ENCODE peak calls at places on chromosomes 4 and X, in five cellular contexts. Q is IMR-90, R is breast epithelium, L is GM12892, G is tibial nerve. N is an unnamed sample.

GRCh38 chr4:176805155-176805554 is 12.4 kb upstream of the VEGFC start:
- DNase-seq in Q (peak), R (no peak), L (no peak), G (no peak), N (no peak)

GRCh38 chr4:164959896-164960295 is 17.6 kb downstream of the TRIM61 start:
- DNase-seq in Q (peak), R (no peak), L (no peak), G (no peak), N (no peak)

GRCh38 chrX:3939967-3940610 is 226.6 kb upstream of the PRKX start:
- DNase-seq in Q (peak), R (no peak), L (no peak), G (no peak), N (no peak)

GRCh38 chr4:18815779-18816173 is 794.2 kb upstream of the LCORL start:
- DNase-seq in Q (no peak), R (no peak), L (no peak), G (no peak), N (no peak)

GRCh38 chr4:155960522-155960921 is 6.9 kb upstream of the CTSO start:
- DNase-seq in Q (peak), R (no peak), L (no peak), G (no peak), N (no peak)

GRCh38 chrX:38438321-38438720 is 85.9 kb downstream of the OTC start:
- DNase-seq in Q (no peak), R (no peak), L (no peak), G (no peak), N (no peak)

GRCh38 chr4:95181446-95182306 is 367.1 kb downstream of the UNC5C start:
- DNase-seq in Q (peak), R (no peak), L (no peak), G (no peak), N (no peak)

GRCh38 chr4:95167809-95168208 is 381.0 kb downstream of the UNC5C start:
- DNase-seq in Q (no peak), R (no peak), L (no peak), G (no peak), N (no peak)

GRCh38 chrX:130566028-130566683 is 164.4 kb downstream of the RBMX2 start:
- DNase-seq in Q (no peak), R (no peak), L (no peak), G (no peak), N (no peak)

GRCh38 chrX:18424482-18425198 is 768 bp upstream of the CDKL5 start:
- DNase-seq in Q (peak), R (no peak), L (no peak), G (no peak), N (no peak)

GRCh38 chr4:74334636-74335035 is 26.4 kb downstream of the EPGN start:
- DNase-seq in Q (no peak), R (no peak), L (no peak), G (no peak), N (no peak)

GRCh38 chr4:186820371-186820990 is 96.8 kb upstream of the FAT1 start:
- DNase-seq in Q (peak), R (no peak), L (no peak), G (no peak), N (no peak)

GRCh38 chrX:150364347-150365050 is 1.4 kb downstream of the MAMLD1 start:
- DNase-seq in Q (peak), R (no peak), L (no peak), G (peak), N (peak)

GRCh38 chr4:143514432-143514831 is 930 bp downstream of the SMARCA5 start:
- DNase-seq in Q (peak), R (peak), L (no peak), G (peak), N (no peak)

GRCh38 chrX:139423186-139423585 is 107.4 kb upstream of the F9 start:
- DNase-seq in Q (no peak), R (no peak), L (no peak), G (no peak), N (no peak)

GRCh38 chr4:8260656-8261111 is 8.9 kb upstream of the HTRA3 start:
- DNase-seq in Q (peak), R (no peak), L (no peak), G (no peak), N (no peak)

GRCh38 chr4:17616283-17616682 is 1.8 kb downstream of the MED28 start:
- DNase-seq in Q (no peak), R (no peak), L (no peak), G (no peak), N (no peak)

GRCh38 chr4:48017108-48017527 is 546 bp downstream of the NIPAL1 start:
- DNase-seq in Q (peak), R (peak), L (peak), G (no peak), N (no peak)

GRCh38 chr4:113449407-113449974 is 312.0 kb downstream of the CAMK2D start:
- DNase-seq in Q (no peak), R (no peak), L (no peak), G (no peak), N (no peak)

GRCh38 chrX:133655262-133655913 is 240.1 kb upstream of the GPC4 start:
- DNase-seq in Q (no peak), R (no peak), L (no peak), G (no peak), N (no peak)
- TF ChIP-seq POLR2A in Q (no peak), R (no peak), L (no peak), G (no peak), N (no peak)

DNA sequence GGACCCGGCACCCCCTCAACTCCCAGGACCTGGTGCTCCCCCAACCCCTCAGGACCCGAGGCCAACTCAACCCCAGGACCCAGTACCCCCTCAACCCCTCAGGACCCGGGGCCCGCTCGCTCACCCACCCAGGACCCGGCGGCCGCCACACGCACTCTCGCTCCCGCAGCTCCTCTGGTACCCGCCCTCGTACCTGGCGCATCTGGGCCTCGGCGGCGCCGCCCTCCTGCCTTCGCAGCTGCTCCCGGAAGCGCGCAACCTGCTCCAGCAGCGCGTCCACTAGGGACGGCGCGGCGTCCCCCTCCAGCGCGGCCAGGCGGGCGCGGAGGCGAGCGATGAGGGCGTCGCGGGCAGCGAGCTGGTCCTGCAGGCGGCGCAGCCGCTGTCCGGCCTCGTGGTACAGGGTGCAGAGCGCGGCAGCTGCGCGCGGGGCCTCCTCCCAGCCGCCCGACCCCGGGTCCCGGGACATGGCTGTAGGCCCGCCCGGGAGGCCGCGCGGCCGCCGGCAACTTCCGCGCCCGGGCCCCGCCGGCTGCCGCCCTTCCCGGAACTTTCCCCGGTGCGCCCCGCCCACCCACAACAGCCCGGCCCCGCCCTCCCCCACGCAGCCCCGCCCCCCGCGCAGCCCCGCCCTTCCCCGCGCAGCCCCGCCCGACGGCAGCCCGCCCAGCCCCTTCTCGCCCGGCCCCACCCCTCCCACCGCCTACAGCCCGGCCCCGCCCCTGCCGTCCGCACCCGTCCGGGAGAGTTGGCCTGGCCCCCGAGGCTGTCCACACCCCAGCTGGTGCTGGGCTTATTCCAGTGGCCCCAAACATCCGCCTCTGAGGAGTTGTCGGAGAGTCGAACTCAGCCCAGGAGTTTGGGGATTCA is at the start of gene TNIP2:
- DNase-seq in Q (peak), R (peak), L (peak), G (peak), N (peak)
- TF ChIP-seq POLR2A in Q (peak), R (no peak), L (peak), G (peak), N (peak)

DNA sequence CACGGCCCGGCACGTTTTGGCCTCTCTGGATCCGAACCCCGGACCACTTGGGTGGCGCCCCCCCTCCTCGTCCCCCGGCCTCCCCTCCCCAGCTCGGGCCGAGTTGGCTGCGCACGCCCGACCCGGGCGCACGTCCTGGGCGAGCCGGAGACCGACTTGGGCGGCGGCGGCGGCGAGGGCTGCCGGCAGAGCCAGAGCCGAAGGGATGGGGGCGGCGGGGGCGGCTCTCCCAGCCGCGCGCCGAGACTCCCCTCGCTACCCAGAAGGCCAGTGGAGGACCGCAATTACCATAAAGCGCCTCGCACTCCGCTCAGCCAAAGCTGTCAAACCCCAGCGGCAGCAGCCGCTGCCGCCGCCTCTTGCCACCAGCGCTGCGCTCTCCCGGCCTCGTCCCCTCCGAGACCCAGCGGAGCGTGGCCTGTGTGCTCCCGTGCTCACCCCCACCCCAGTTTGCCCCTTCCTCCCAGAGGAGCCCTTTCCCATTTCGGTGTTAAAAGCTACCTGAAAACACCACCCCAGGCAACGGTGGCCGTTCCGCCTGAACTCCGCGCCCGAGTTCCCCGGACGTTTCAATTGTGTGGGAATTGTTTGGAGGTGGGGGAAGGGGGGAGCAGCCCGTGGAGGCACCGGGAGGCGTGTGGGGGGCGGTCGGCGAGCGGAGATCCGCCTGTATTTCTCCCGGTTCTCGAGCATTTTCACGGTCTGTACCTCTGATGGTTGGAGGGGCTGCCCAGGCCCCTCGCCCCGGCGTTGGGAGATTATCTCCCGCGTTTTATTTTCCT is 697 bp upstream of the BCOR start:
- DNase-seq in Q (no peak), R (no peak), L (peak), G (no peak), N (no peak)
- TF ChIP-seq POLR2A in Q (peak), R (no peak), L (peak), G (no peak), N (no peak)

GRCh38 chr4:54230479-54231418 is 1.7 kb downstream of the PDGFRA start:
- DNase-seq in Q (no peak), R (no peak), L (no peak), G (no peak), N (no peak)
- TF ChIP-seq POLR2A in Q (no peak), R (no peak), L (no peak), G (no peak), N (no peak)

GRCh38 chrX:101051549-101052302 is at the start of gene TRMT2B:
- DNase-seq in Q (peak), R (peak), L (peak), G (peak), N (peak)
- TF ChIP-seq POLR2A in Q (no peak), R (no peak), L (peak), G (no peak), N (no peak)

GRCh38 chr4:118904935-118905334 is 16.3 kb downstream of the SYNPO2 start:
- DNase-seq in Q (peak), R (no peak), L (no peak), G (no peak), N (no peak)

GRCh38 chr4:118910221-118910620 is 21.6 kb downstream of the SYNPO2 start:
- DNase-seq in Q (peak), R (no peak), L (no peak), G (no peak), N (no peak)

GRCh38 chr4:118909173-118909956 is 20.7 kb downstream of the SYNPO2 start:
- DNase-seq in Q (no peak), R (no peak), L (no peak), G (no peak), N (no peak)

GRCh38 chr4:118904418-118904817 is 15.8 kb downstream of the SYNPO2 start:
- DNase-seq in Q (no peak), R (no peak), L (no peak), G (no peak), N (no peak)

GRCh38 chr4:118905546-118905945 is 16.9 kb downstream of the SYNPO2 start:
- DNase-seq in Q (peak), R (no peak), L (no peak), G (no peak), N (no peak)
- TF ChIP-seq POLR2A in Q (no peak), R (no peak), L (no peak), G (no peak), N (no peak)

N was measured in vagina.